ENCODE peak calls at places on chromosomes 11 and 22, in five cellular contexts. N is aorta; S is body of pancreas; K is pancreas; R is CD8-positive, alpha-beta memory T cell. L is an unnamed sample.

GRCh38 chr11:69241844-69242582 is 51.9 kb upstream of the MYEOV start:
- DNase-seq in N (no peak), S (no peak), K (no peak), R (no peak), L (no peak)

GRCh38 chr11:60880635-60881282 is 13.4 kb downstream of the ZP1 start:
- DNase-seq in N (no peak), S (no peak), K (no peak), R (no peak), L (no peak)

GRCh38 chr11:6992457-6993431 is 27.4 kb downstream of the ZNF214 start:
- DNase-seq in N (no peak), S (no peak), K (no peak), R (no peak), L (no peak)

GRCh38 chr22:18065256-18065655 is 12.5 kb upstream of the PEX26 start:
- DNase-seq in N (no peak), S (no peak), K (no peak), R (no peak), L (no peak)

GRCh38 chr11:114125959-114126358 is 66.4 kb downstream of the ZBTB16 start:
- DNase-seq in N (no peak), S (no peak), K (no peak), R (no peak), L (no peak)

GRCh38 chr11:9448576-9449352 is 12.0 kb upstream of the ZNF143 start:
- DNase-seq in N (no peak), S (no peak), K (no peak), R (no peak), L (no peak)

GRCh38 chr11:720642-721346 is 14.8 kb downstream of the EPS8L2 start:
- DNase-seq in N (peak; percentile 48), S (no peak), K (no peak), R (no peak), L (no peak)

GRCh38 chr11:126357969-126358762 is 2.7 kb downstream of the ST3GAL4 start:
- DNase-seq in N (peak; percentile 42), S (no peak), K (no peak), R (no peak), L (no peak)

GRCh38 chr22:24992946-24993345 is 40.4 kb downstream of the KIAA1671 start:
- DNase-seq in N (no peak), S (no peak), K (no peak), R (no peak), L (no peak)
- H3K4me1 ChIP-seq in N (no peaks in the 10 kb centered on the region), S (no peaks in the 10 kb centered on the region), K (no peaks in the 10 kb centered on the region), R (no peaks in the 10 kb centered on the region), L (peaks cover 41% of the 10 kb centered on the region)

DNA sequence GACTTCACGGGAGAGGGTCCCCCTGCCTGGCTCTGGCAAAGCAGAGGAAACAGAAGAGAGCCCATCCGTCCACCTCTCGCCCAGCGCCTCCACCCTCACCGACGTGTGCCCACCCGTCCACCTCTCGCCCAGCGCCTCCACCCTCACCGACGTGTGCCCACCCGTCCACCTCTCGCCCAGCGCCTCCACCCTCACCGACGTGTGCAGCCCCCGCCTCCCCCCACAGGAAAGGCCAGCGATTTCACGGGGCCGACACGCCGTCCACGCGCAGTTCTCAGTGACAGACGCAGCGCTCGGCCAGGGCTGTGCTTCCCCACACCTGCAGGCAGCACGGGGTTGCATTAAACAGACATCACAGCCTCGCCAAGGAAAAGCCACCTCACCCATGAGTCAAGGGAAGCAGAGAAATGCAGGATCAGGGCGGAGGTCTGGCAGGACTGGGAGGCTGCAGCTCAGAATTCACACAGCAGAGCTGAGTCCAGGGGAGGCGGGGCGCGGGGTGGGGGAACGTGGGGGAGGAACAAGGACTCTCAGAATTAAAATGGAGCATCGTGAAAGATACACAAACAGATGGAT is 377.8 kb downstream of the BRD1 start:
- DNase-seq in N (no peak), S (no peak), K (no peak), R (no peak), L (no peak)
- H3K9me3 ChIP-seq in N (no peaks in the 10 kb centered on the region), S (no peaks in the 10 kb centered on the region), K (no peaks in the 10 kb centered on the region), R (no peaks in the 10 kb centered on the region), L (no peaks in the 10 kb centered on the region)

DNA sequence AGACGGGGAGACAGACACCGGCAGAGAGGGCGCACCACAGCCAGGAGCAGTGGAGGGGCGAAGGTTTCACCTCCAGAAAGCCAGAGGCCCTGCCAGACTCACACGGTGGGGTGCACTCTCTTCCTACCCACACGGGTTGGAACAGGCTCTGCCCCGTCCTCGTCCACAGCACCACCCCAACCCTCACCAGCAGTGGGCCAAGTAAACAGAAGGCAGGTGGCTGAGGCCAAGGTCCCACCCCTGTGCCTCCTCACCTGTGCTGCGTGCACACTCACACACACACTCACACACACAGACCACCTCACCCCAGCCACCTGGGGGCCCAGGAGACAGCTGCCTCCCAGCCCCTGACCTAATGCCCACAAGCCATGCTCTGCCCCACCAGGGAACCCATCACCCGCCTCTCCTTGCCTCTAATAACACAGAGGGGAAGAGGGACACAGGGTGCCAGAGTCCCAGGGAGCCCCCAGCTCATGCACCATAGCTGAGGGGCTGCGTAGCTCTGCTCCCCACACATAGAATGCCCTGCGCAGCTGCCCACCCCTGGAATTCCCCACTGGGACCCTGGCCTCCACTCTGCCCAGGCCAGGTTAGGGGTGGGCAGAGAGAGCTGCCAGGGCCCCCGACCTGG is 3.1 kb downstream of the CYB5R3 start:
- DNase-seq in N (no peak), S (peak; percentile 30), K (peak; percentile 62), R (no peak), L (no peak)
- H3K4me1 ChIP-seq in N (peaks cover 5% of the 10 kb centered on the region), S (peaks cover 72% of the 10 kb centered on the region), K (peaks cover 33% of the 10 kb centered on the region), R (peaks cover 37% of the 10 kb centered on the region), L (peaks cover 78% of the 10 kb centered on the region)

GRCh38 chr11:50073113-50074105 is 40.7 kb downstream of the OR4C45 start:
- DNase-seq in N (no peak), S (no peak), K (no peak), R (no peak), L (peak; percentile 91)

GRCh38 chr11:50072226-50073112 is 39.8 kb downstream of the OR4C45 start:
- DNase-seq in N (no peak), S (no peak), K (no peak), R (no peak), L (peak; percentile 62)

GRCh38 chr11:50070389-50070788 is 37.7 kb downstream of the OR4C45 start:
- DNase-seq in N (no peak), S (no peak), K (no peak), R (no peak), L (peak; percentile 86)

GRCh38 chr11:50074161-50074560 is 41.5 kb downstream of the OR4C45 start:
- DNase-seq in N (no peak), S (no peak), K (no peak), R (no peak), L (no peak)

DNA sequence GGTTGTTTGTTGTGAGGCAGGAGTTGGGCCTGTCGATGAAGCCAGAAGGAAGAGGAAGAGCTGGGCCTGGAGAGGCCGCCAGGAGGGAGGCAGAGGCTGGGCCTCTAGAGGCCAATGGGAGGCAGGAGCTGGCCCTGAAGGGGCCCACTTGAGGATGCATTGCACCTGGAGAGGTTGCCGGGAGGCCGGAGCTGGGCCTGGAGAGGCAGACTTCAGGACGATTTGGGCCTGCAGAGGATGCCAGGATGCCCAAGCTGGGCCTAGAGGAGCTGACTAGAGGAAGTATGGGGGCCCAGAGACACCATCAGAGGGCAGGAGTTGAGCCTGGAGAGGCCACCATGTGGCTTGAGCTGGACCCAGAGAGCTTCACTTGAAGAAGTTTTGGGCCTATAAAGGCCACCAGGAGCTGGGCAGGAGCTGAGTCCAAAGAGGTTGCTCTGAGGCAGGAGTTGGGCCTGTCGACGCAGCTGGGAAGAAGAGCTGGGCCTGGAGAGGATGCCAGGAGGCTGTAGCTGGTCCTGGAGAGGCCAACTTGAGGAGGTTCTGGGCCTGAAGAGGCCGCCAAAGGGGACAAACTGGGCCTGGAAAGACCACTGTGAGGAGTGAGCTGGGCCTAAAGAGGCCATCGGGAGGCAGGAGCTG is 39.0 kb downstream of the OR4C45 start:
- DNase-seq in N (no peak), S (no peak), K (no peak), R (no peak), L (peak; percentile 72)
- H3K9me3 ChIP-seq in N (no peaks in the 10 kb centered on the region), S (no peaks in the 10 kb centered on the region), K (no peaks in the 10 kb centered on the region), R (no peaks in the 10 kb centered on the region), L (peaks cover 10% of the 10 kb centered on the region)

GRCh38 chr22:20782083-20782482 is 8.2 kb downstream of the SERPIND1 start:
- DNase-seq in N (no peak), S (no peak), K (no peak), R (no peak), L (no peak)

GRCh38 chr22:20781272-20781990 is 7.5 kb downstream of the SERPIND1 start:
- DNase-seq in N (no peak), S (no peak), K (no peak), R (no peak), L (no peak)

GRCh38 chr22:20783844-20784723 is 10.2 kb downstream of the SERPIND1 start:
- DNase-seq in N (no peak), S (peak; percentile 45), K (no peak), R (peak; percentile 60), L (no peak)

GRCh38 chr22:20782601-20783299 is 8.8 kb downstream of the SERPIND1 start:
- DNase-seq in N (no peak), S (no peak), K (no peak), R (no peak), L (no peak)

GRCh38 chr22:20783300-20783673 is 9.4 kb downstream of the SERPIND1 start:
- DNase-seq in N (no peak), S (no peak), K (no peak), R (no peak), L (no peak)
- H3K4me1 ChIP-seq in N (no peaks in the 10 kb centered on the region), S (peaks cover 15% of the 10 kb centered on the region), K (peaks cover 5% of the 10 kb centered on the region), R (no peaks in the 10 kb centered on the region), L (no peaks in the 10 kb centered on the region)

GRCh38 chr22:49350441-49351121 is 477.1 kb downstream of the BRD1 start:
- DNase-seq in N (no peak), S (no peak), K (no peak), R (no peak), L (no peak)
- H3K9me3 ChIP-seq in N (no peaks in the 10 kb centered on the region), S (no peaks in the 10 kb centered on the region), K (no peaks in the 10 kb centered on the region), R (no peaks in the 10 kb centered on the region), L (no peaks in the 10 kb centered on the region)

GRCh38 chr22:42943981-42944380 is 71.0 kb downstream of the PACSIN2 start:
- DNase-seq in N (no peak), S (no peak), K (no peak), R (no peak), L (no peak)
- H3K4me1 ChIP-seq in N (peaks cover 4% of the 10 kb centered on the region), S (peaks cover 82% of the 10 kb centered on the region), K (peaks cover 50% of the 10 kb centered on the region), R (peaks cover 23% of the 10 kb centered on the region), L (peaks cover 80% of the 10 kb centered on the region)